ENCODE peak calls at places on chromosome 5, in eight cellular contexts. One of them, this sample, is unnamed.

GRCh38 chr5:160434022-160434531 is 12.4 kb downstream of the PTTG1 start:
- DNase-seq in AML-193: no peak
- DNase-seq in H4: no peak
- DNase-seq in tibial nerve: no peak
- DNase-seq in activated effector memory CD4-positive, alpha-beta T cell treated with anti-CD3 and anti-CD28 coated beads, Interleukin-2, amount 50 U/mL, for 16 hours: peak
- DNase-seq in GM03348: no peak
- DNase-seq in substantia nigra: no peak
- DNase-seq in head of caudate nucleus: peak
- DNase-seq in this sample: peak

GRCh38 chr5:154202379-154203260 is 12.1 kb downstream of the GALNT10 start:
- DNase-seq in AML-193: no peak
- DNase-seq in H4: no peak
- DNase-seq in tibial nerve: no peak
- DNase-seq in activated effector memory CD4-positive, alpha-beta T cell treated with anti-CD3 and anti-CD28 coated beads, Interleukin-2, amount 50 U/mL, for 16 hours: peak
- DNase-seq in GM03348: no peak
- DNase-seq in substantia nigra: no peak
- DNase-seq in head of caudate nucleus: no peak
- DNase-seq in this sample: no peak

GRCh38 chr5:140223567-140223966 is 48.6 kb downstream of the CYSTM1 start:
- DNase-seq in AML-193: no peak
- DNase-seq in H4: no peak
- DNase-seq in tibial nerve: no peak
- DNase-seq in activated effector memory CD4-positive, alpha-beta T cell treated with anti-CD3 and anti-CD28 coated beads, Interleukin-2, amount 50 U/mL, for 16 hours: no peak
- DNase-seq in GM03348: no peak
- DNase-seq in substantia nigra: no peak
- DNase-seq in head of caudate nucleus: no peak
- DNase-seq in this sample: no peak

GRCh38 chr5:64397552-64397951 is 108.3 kb upstream of the RGS7BP start:
- DNase-seq in AML-193: no peak
- DNase-seq in H4: no peak
- DNase-seq in tibial nerve: no peak
- DNase-seq in activated effector memory CD4-positive, alpha-beta T cell treated with anti-CD3 and anti-CD28 coated beads, Interleukin-2, amount 50 U/mL, for 16 hours: no peak
- DNase-seq in GM03348: no peak
- DNase-seq in substantia nigra: no peak
- DNase-seq in head of caudate nucleus: no peak
- DNase-seq in this sample: no peak

GRCh38 chr5:10173716-10174115 is 76.0 kb downstream of the ATPSCKMT start:
- DNase-seq in AML-193: peak
- DNase-seq in H4: no peak
- DNase-seq in tibial nerve: no peak
- DNase-seq in activated effector memory CD4-positive, alpha-beta T cell treated with anti-CD3 and anti-CD28 coated beads, Interleukin-2, amount 50 U/mL, for 16 hours: no peak
- DNase-seq in GM03348: no peak
- DNase-seq in substantia nigra: no peak
- DNase-seq in head of caudate nucleus: no peak
- DNase-seq in this sample: no peak

GRCh38 chr5:5165541-5166002 is 25.4 kb downstream of the ADAMTS16 start:
- DNase-seq in AML-193: no peak
- DNase-seq in H4: no peak
- DNase-seq in tibial nerve: no peak
- DNase-seq in activated effector memory CD4-positive, alpha-beta T cell treated with anti-CD3 and anti-CD28 coated beads, Interleukin-2, amount 50 U/mL, for 16 hours: no peak
- DNase-seq in GM03348: no peak
- DNase-seq in substantia nigra: no peak
- DNase-seq in head of caudate nucleus: no peak
- DNase-seq in this sample: no peak

GRCh38 chr5:36202521-36202961 is 39.2 kb downstream of the NADK2 start:
- DNase-seq in AML-193: no peak
- DNase-seq in H4: peak
- DNase-seq in tibial nerve: no peak
- DNase-seq in activated effector memory CD4-positive, alpha-beta T cell treated with anti-CD3 and anti-CD28 coated beads, Interleukin-2, amount 50 U/mL, for 16 hours: no peak
- DNase-seq in GM03348: peak
- DNase-seq in substantia nigra: no peak
- DNase-seq in head of caudate nucleus: no peak
- DNase-seq in this sample: no peak

GRCh38 chr5:15664961-15665360 is 165.0 kb downstream of the FBXL7 start:
- DNase-seq in AML-193: no peak
- DNase-seq in H4: no peak
- DNase-seq in tibial nerve: no peak
- DNase-seq in activated effector memory CD4-positive, alpha-beta T cell treated with anti-CD3 and anti-CD28 coated beads, Interleukin-2, amount 50 U/mL, for 16 hours: no peak
- DNase-seq in GM03348: peak
- DNase-seq in substantia nigra: no peak
- DNase-seq in head of caudate nucleus: no peak
- DNase-seq in this sample: no peak

GRCh38 chr5:79974896-79975295 is 16.2 kb downstream of the MTX3 start:
- DNase-seq in AML-193: no peak
- DNase-seq in H4: peak
- DNase-seq in tibial nerve: no peak
- DNase-seq in activated effector memory CD4-positive, alpha-beta T cell treated with anti-CD3 and anti-CD28 coated beads, Interleukin-2, amount 50 U/mL, for 16 hours: no peak
- DNase-seq in GM03348: peak
- DNase-seq in substantia nigra: no peak
- DNase-seq in head of caudate nucleus: no peak
- DNase-seq in this sample: no peak

GRCh38 chr5:7897014-7897600 is 28.2 kb downstream of the MTRR start:
- DNase-seq in AML-193: peak
- DNase-seq in H4: peak
- DNase-seq in tibial nerve: no peak
- DNase-seq in activated effector memory CD4-positive, alpha-beta T cell treated with anti-CD3 and anti-CD28 coated beads, Interleukin-2, amount 50 U/mL, for 16 hours: peak
- DNase-seq in GM03348: peak
- DNase-seq in substantia nigra: no peak
- DNase-seq in head of caudate nucleus: no peak
- DNase-seq in this sample: no peak

GRCh38 chr5:74252033-74252430 is 388.5 kb downstream of the ENC1 start:
- DNase-seq in AML-193: no peak
- DNase-seq in H4: no peak
- DNase-seq in tibial nerve: no peak
- DNase-seq in activated effector memory CD4-positive, alpha-beta T cell treated with anti-CD3 and anti-CD28 coated beads, Interleukin-2, amount 50 U/mL, for 16 hours: no peak
- DNase-seq in GM03348: no peak
- DNase-seq in substantia nigra: no peak
- DNase-seq in head of caudate nucleus: no peak
- DNase-seq in this sample: no peak

GRCh38 chr5:177189416-177189815 is 55.8 kb downstream of the NSD1 start:
- DNase-seq in AML-193: no peak
- DNase-seq in H4: no peak
- DNase-seq in tibial nerve: no peak
- DNase-seq in activated effector memory CD4-positive, alpha-beta T cell treated with anti-CD3 and anti-CD28 coated beads, Interleukin-2, amount 50 U/mL, for 16 hours: no peak
- DNase-seq in GM03348: peak
- DNase-seq in substantia nigra: no peak
- DNase-seq in head of caudate nucleus: no peak
- DNase-seq in this sample: no peak

GRCh38 chr5:15598294-15598902 is 98.4 kb downstream of the FBXL7 start:
- DNase-seq in AML-193: no peak
- DNase-seq in H4: no peak
- DNase-seq in tibial nerve: no peak
- DNase-seq in activated effector memory CD4-positive, alpha-beta T cell treated with anti-CD3 and anti-CD28 coated beads, Interleukin-2, amount 50 U/mL, for 16 hours: no peak
- DNase-seq in GM03348: no peak
- DNase-seq in substantia nigra: no peak
- DNase-seq in head of caudate nucleus: no peak
- DNase-seq in this sample: no peak

GRCh38 chr5:140039561-140039960 is 3.5 kb downstream of the NRG2 start:
- DNase-seq in AML-193: no peak
- DNase-seq in H4: no peak
- DNase-seq in tibial nerve: no peak
- DNase-seq in activated effector memory CD4-positive, alpha-beta T cell treated with anti-CD3 and anti-CD28 coated beads, Interleukin-2, amount 50 U/mL, for 16 hours: no peak
- DNase-seq in GM03348: no peak
- DNase-seq in substantia nigra: no peak
- DNase-seq in head of caudate nucleus: no peak
- DNase-seq in this sample: no peak

GRCh38 chr5:117131048-117131679 is 556.5 kb upstream of the SEMA6A start:
- DNase-seq in AML-193: no peak
- DNase-seq in H4: no peak
- DNase-seq in tibial nerve: no peak
- DNase-seq in activated effector memory CD4-positive, alpha-beta T cell treated with anti-CD3 and anti-CD28 coated beads, Interleukin-2, amount 50 U/mL, for 16 hours: no peak
- DNase-seq in GM03348: no peak
- DNase-seq in substantia nigra: no peak
- DNase-seq in head of caudate nucleus: no peak
- DNase-seq in this sample: no peak

GRCh38 chr5:95162231-95162992 is 122.5 kb downstream of the MCTP1 start:
- DNase-seq in AML-193: peak
- DNase-seq in H4: no peak
- DNase-seq in tibial nerve: no peak
- DNase-seq in activated effector memory CD4-positive, alpha-beta T cell treated with anti-CD3 and anti-CD28 coated beads, Interleukin-2, amount 50 U/mL, for 16 hours: no peak
- DNase-seq in GM03348: no peak
- DNase-seq in substantia nigra: no peak
- DNase-seq in head of caudate nucleus: no peak
- DNase-seq in this sample: no peak

GRCh38 chr5:124655211-124655880 is 91.1 kb downstream of the ZNF608 start:
- DNase-seq in AML-193: no peak
- DNase-seq in H4: no peak
- DNase-seq in tibial nerve: no peak
- DNase-seq in activated effector memory CD4-positive, alpha-beta T cell treated with anti-CD3 and anti-CD28 coated beads, Interleukin-2, amount 50 U/mL, for 16 hours: no peak
- DNase-seq in GM03348: peak
- DNase-seq in substantia nigra: no peak
- DNase-seq in head of caudate nucleus: no peak
- DNase-seq in this sample: no peak

GRCh38 chr5:131265318-131265803 is 1.5 kb downstream of the CDC42SE2 start:
- DNase-seq in AML-193: peak
- DNase-seq in H4: peak
- DNase-seq in tibial nerve: no peak
- DNase-seq in activated effector memory CD4-positive, alpha-beta T cell treated with anti-CD3 and anti-CD28 coated beads, Interleukin-2, amount 50 U/mL, for 16 hours: no peak
- DNase-seq in GM03348: peak
- DNase-seq in substantia nigra: no peak
- DNase-seq in head of caudate nucleus: no peak
- DNase-seq in this sample: no peak

GRCh38 chr5:175088963-175089362 is 355.0 kb downstream of the DRD1 start:
- DNase-seq in AML-193: no peak
- DNase-seq in H4: no peak
- DNase-seq in tibial nerve: no peak
- DNase-seq in activated effector memory CD4-positive, alpha-beta T cell treated with anti-CD3 and anti-CD28 coated beads, Interleukin-2, amount 50 U/mL, for 16 hours: no peak
- DNase-seq in GM03348: no peak
- DNase-seq in substantia nigra: no peak
- DNase-seq in head of caudate nucleus: no peak
- DNase-seq in this sample: no peak

GRCh38 chr5:180348316-180348715 is 4.8 kb downstream of the GFPT2 start:
- DNase-seq in AML-193: no peak
- DNase-seq in H4: no peak
- DNase-seq in tibial nerve: no peak
- DNase-seq in activated effector memory CD4-positive, alpha-beta T cell treated with anti-CD3 and anti-CD28 coated beads, Interleukin-2, amount 50 U/mL, for 16 hours: no peak
- DNase-seq in GM03348: no peak
- DNase-seq in substantia nigra: no peak
- DNase-seq in head of caudate nucleus: no peak
- DNase-seq in this sample: no peak

GRCh38 chr5:52077941-52078825 is 694.9 kb downstream of the ISL1 start:
- DNase-seq in AML-193: no peak
- DNase-seq in H4: no peak
- DNase-seq in tibial nerve: no peak
- DNase-seq in activated effector memory CD4-positive, alpha-beta T cell treated with anti-CD3 and anti-CD28 coated beads, Interleukin-2, amount 50 U/mL, for 16 hours: no peak
- DNase-seq in GM03348: no peak
- DNase-seq in substantia nigra: no peak
- DNase-seq in head of caudate nucleus: no peak
- DNase-seq in this sample: no peak

GRCh38 chr5:163569284-163569683 is 63.9 kb downstream of the MAT2B start:
- DNase-seq in AML-193: no peak
- DNase-seq in H4: peak
- DNase-seq in tibial nerve: no peak
- DNase-seq in activated effector memory CD4-positive, alpha-beta T cell treated with anti-CD3 and anti-CD28 coated beads, Interleukin-2, amount 50 U/mL, for 16 hours: no peak
- DNase-seq in GM03348: peak
- DNase-seq in substantia nigra: no peak
- DNase-seq in head of caudate nucleus: no peak
- DNase-seq in this sample: no peak

GRCh38 chr5:50759526-50760280 is 93.3 kb downstream of the PARP8 start:
- DNase-seq in AML-193: peak
- DNase-seq in H4: no peak
- DNase-seq in tibial nerve: no peak
- DNase-seq in activated effector memory CD4-positive, alpha-beta T cell treated with anti-CD3 and anti-CD28 coated beads, Interleukin-2, amount 50 U/mL, for 16 hours: no peak
- DNase-seq in GM03348: no peak
- DNase-seq in substantia nigra: no peak
- DNase-seq in head of caudate nucleus: no peak
- DNase-seq in this sample: no peak

GRCh38 chr5:67011422-67011821 is 185.2 kb downstream of the CD180 start:
- DNase-seq in AML-193: no peak
- DNase-seq in H4: no peak
- DNase-seq in tibial nerve: no peak
- DNase-seq in activated effector memory CD4-positive, alpha-beta T cell treated with anti-CD3 and anti-CD28 coated beads, Interleukin-2, amount 50 U/mL, for 16 hours: no peak
- DNase-seq in GM03348: no peak
- DNase-seq in substantia nigra: no peak
- DNase-seq in head of caudate nucleus: no peak
- DNase-seq in this sample: no peak

GRCh38 chr5:151063136-151063544 is 17.7 kb downstream of the TNIP1 start:
- DNase-seq in AML-193: no peak
- DNase-seq in H4: peak
- DNase-seq in tibial nerve: no peak
- DNase-seq in activated effector memory CD4-positive, alpha-beta T cell treated with anti-CD3 and anti-CD28 coated beads, Interleukin-2, amount 50 U/mL, for 16 hours: no peak
- DNase-seq in GM03348: peak
- DNase-seq in substantia nigra: no peak
- DNase-seq in head of caudate nucleus: no peak
- DNase-seq in this sample: no peak

GRCh38 chr5:171757853-171758535 is 27.6 kb upstream of the SMIM23 start:
- DNase-seq in AML-193: no peak
- DNase-seq in H4: peak
- DNase-seq in tibial nerve: no peak
- DNase-seq in activated effector memory CD4-positive, alpha-beta T cell treated with anti-CD3 and anti-CD28 coated beads, Interleukin-2, amount 50 U/mL, for 16 hours: no peak
- DNase-seq in GM03348: peak
- DNase-seq in substantia nigra: no peak
- DNase-seq in head of caudate nucleus: no peak
- DNase-seq in this sample: no peak

GRCh38 chr5:133154274-133155088 is 102.7 kb downstream of the HSPA4 start:
- DNase-seq in AML-193: no peak
- DNase-seq in H4: no peak
- DNase-seq in tibial nerve: no peak
- DNase-seq in activated effector memory CD4-positive, alpha-beta T cell treated with anti-CD3 and anti-CD28 coated beads, Interleukin-2, amount 50 U/mL, for 16 hours: no peak
- DNase-seq in GM03348: no peak
- DNase-seq in substantia nigra: no peak
- DNase-seq in head of caudate nucleus: no peak
- DNase-seq in this sample: no peak

GRCh38 chr5:102792705-102793104 is 37.6 kb downstream of the PAM start:
- DNase-seq in AML-193: no peak
- DNase-seq in H4: peak
- DNase-seq in tibial nerve: no peak
- DNase-seq in activated effector memory CD4-positive, alpha-beta T cell treated with anti-CD3 and anti-CD28 coated beads, Interleukin-2, amount 50 U/mL, for 16 hours: no peak
- DNase-seq in GM03348: peak
- DNase-seq in substantia nigra: no peak
- DNase-seq in head of caudate nucleus: no peak
- DNase-seq in this sample: no peak

GRCh38 chr5:41057231-41057630 is 13.9 kb downstream of the MROH2B start:
- DNase-seq in AML-193: no peak
- DNase-seq in H4: no peak
- DNase-seq in tibial nerve: no peak
- DNase-seq in activated effector memory CD4-positive, alpha-beta T cell treated with anti-CD3 and anti-CD28 coated beads, Interleukin-2, amount 50 U/mL, for 16 hours: no peak
- DNase-seq in GM03348: no peak
- DNase-seq in substantia nigra: no peak
- DNase-seq in head of caudate nucleus: no peak
- DNase-seq in this sample: no peak

GRCh38 chr5:135106136-135106535 is 72.1 kb upstream of the PITX1 start:
- DNase-seq in AML-193: no peak
- DNase-seq in H4: no peak
- DNase-seq in tibial nerve: no peak
- DNase-seq in activated effector memory CD4-positive, alpha-beta T cell treated with anti-CD3 and anti-CD28 coated beads, Interleukin-2, amount 50 U/mL, for 16 hours: no peak
- DNase-seq in GM03348: no peak
- DNase-seq in substantia nigra: no peak
- DNase-seq in head of caudate nucleus: no peak
- DNase-seq in this sample: no peak

GRCh38 chr5:32508806-32509805 is 64.6 kb upstream of the ZFR start:
- DNase-seq in AML-193: peak
- DNase-seq in H4: no peak
- DNase-seq in tibial nerve: no peak
- DNase-seq in activated effector memory CD4-positive, alpha-beta T cell treated with anti-CD3 and anti-CD28 coated beads, Interleukin-2, amount 50 U/mL, for 16 hours: no peak
- DNase-seq in GM03348: no peak
- DNase-seq in substantia nigra: no peak
- DNase-seq in head of caudate nucleus: no peak
- DNase-seq in this sample: no peak